ENCODE peak calls at places on chromosomes 12 and 14, in seven cellular contexts. T is fibroblast of pulmonary artery, U is Caco-2, J is heart right ventricle, N is cardiac fibroblast, V is ovary, A is MM.1S. R is an unnamed sample.

GRCh38 chr12:106171117-106171750 is 32.5 kb upstream of the NUAK1 start:
- DNase-seq in T (no peak), U (no peak), J (no peak), N (no peak), V (no peak), A (peak; percentile 37), R (no peak)

GRCh38 chr12:75556306-75556899 is 45.0 kb upstream of the KRR1 start:
- DNase-seq in T (peak; percentile 6), U (no peak), J (no peak), N (no peak), V (no peak), A (no peak), R (peak; percentile 70)

GRCh38 chr12:54051916-54052744 is 1.5 kb upstream of the HOXC4 start:
- DNase-seq in T (no peak), U (no peak), J (no peak), N (no peak), V (no peak), A (no peak), R (no peak)

GRCh38 chr14:95895720-95896119 is 19.1 kb downstream of the TUNAR start:
- DNase-seq in T (no peak), U (peak; percentile 43), J (no peak), N (no peak), V (no peak), A (peak; percentile 46), R (no peak)

GRCh38 chr14:20803221-20803620 is 577 bp upstream of the RNASE1 start:
- DNase-seq in T (no peak), U (no peak), J (no peak), N (no peak), V (peak; percentile 34), A (no peak), R (no peak)

GRCh38 chr14:92946847-92947545 is 24.0 kb downstream of the CHGA start:
- DNase-seq in T (no peak), U (no peak), J (no peak), N (no peak), V (no peak), A (no peak), R (no peak)

GRCh38 chr12:45599196-45599595 is 130.3 kb upstream of the ARID2 start:
- DNase-seq in T (no peak), U (no peak), J (no peak), N (no peak), V (no peak), A (no peak), R (no peak)

GRCh38 chr14:96586921-96587822 is 85.0 kb downstream of the PAPOLA start:
- DNase-seq in T (no peak), U (no peak), J (no peak), N (no peak), V (no peak), A (no peak), R (no peak)

GRCh38 chr14:64692597-64693350 is 11.4 kb upstream of the PLEKHG3 start:
- DNase-seq in T (no peak), U (no peak), J (no peak), N (no peak), V (no peak), A (no peak), R (no peak)

GRCh38 chr12:48996794-48997718 is 2.1 kb downstream of the DDN start:
- DNase-seq in T (peak; percentile 68), U (peak; percentile 76), J (peak; percentile 78), N (peak; percentile 75), V (peak; percentile 57), A (peak; percentile 59), R (peak; percentile 79)

GRCh38 chr14:58639842-58640484 is 2.2 kb downstream of the DACT1 start:
- DNase-seq in T (peak; percentile 92), U (peak; percentile 36), J (no peak), N (peak; percentile 94), V (peak; percentile 46), A (no peak), R (peak; percentile 93)

GRCh38 chr12:507261-507853 is 47.6 kb downstream of the B4GALNT3 start:
- DNase-seq in T (no peak), U (no peak), J (no peak), N (no peak), V (no peak), A (no peak), R (no peak)

GRCh38 chr14:50831704-50832130 is 755 bp upstream of the NIN start:
- DNase-seq in T (no peak), U (no peak), J (no peak), N (no peak), V (no peak), A (no peak), R (no peak)

GRCh38 chr12:92574911-92575570 is 127.7 kb upstream of the PLEKHG7 start:
- DNase-seq in T (no peak), U (peak; percentile 39), J (no peak), N (no peak), V (no peak), A (no peak), R (no peak)

GRCh38 chr14:72876710-72877063 is 17.2 kb downstream of the DPF3 start:
- DNase-seq in T (no peak), U (no peak), J (no peak), N (no peak), V (no peak), A (no peak), R (no peak)

GRCh38 chr12:68067762-68068376 is 78.6 kb downstream of the IFNG-AS1 start:
- DNase-seq in T (peak; percentile 1), U (no peak), J (no peak), N (peak; percentile 14), V (no peak), A (no peak), R (peak; percentile 15)

GRCh38 chr14:67514650-67515385 is 18.3 kb upstream of the PLEKHH1 start:
- DNase-seq in T (peak; percentile 17), U (no peak), J (peak; percentile 33), N (peak; percentile 21), V (peak; percentile 42), A (peak; percentile 32), R (peak; percentile 45)

GRCh38 chr12:9334026-9334692 is 126.0 kb upstream of the PZP start:
- DNase-seq in T (no peak), U (no peak), J (no peak), N (no peak), V (no peak), A (no peak), R (no peak)

GRCh38 chr14:59018978-59019377 is 169.5 kb upstream of the DAAM1 start:
- DNase-seq in T (peak; percentile 18), U (no peak), J (no peak), N (no peak), V (no peak), A (no peak), R (peak; percentile 53)

GRCh38 chr12:24600996-24601395 is 347.9 kb downstream of the BCAT1 start:
- DNase-seq in T (peak; percentile 72), U (no peak), J (no peak), N (peak; percentile 92), V (no peak), A (no peak), R (peak; percentile 70)

GRCh38 chr14:101726954-101727302 is 34.6 kb upstream of the PPP2R5C start:
- DNase-seq in T (no peak), U (no peak), J (no peak), N (no peak), V (no peak), A (no peak), R (no peak)

GRCh38 chr14:68760771-68761170 is 32.1 kb downstream of the ZFP36L1 start:
- DNase-seq in T (no peak), U (no peak), J (no peak), N (no peak), V (no peak), A (no peak), R (no peak)

GRCh38 chr14:68759912-68760311 is 33.0 kb downstream of the ZFP36L1 start:
- DNase-seq in T (no peak), U (no peak), J (no peak), N (no peak), V (no peak), A (no peak), R (no peak)

GRCh38 chr14:68766299-68767247 is 26.3 kb downstream of the ZFP36L1 start:
- DNase-seq in T (no peak), U (no peak), J (no peak), N (no peak), V (no peak), A (no peak), R (no peak)

GRCh38 chr14:68761391-68761790 is 31.5 kb downstream of the ZFP36L1 start:
- DNase-seq in T (no peak), U (no peak), J (no peak), N (no peak), V (no peak), A (no peak), R (no peak)

GRCh38 chr14:68762944-68763831 is 29.7 kb downstream of the ZFP36L1 start:
- DNase-seq in T (peak; percentile 87), U (peak; percentile 88), J (peak; percentile 80), N (peak; percentile 39), V (peak; percentile 95), A (no peak), R (peak; percentile 35)
- H3K4me3 ChIP-seq in T (no peak overlapping the region), U (no peak overlapping the region), J (no peak overlapping the region), N (no peak overlapping the region), V (no peak overlapping the region), A (no peak overlapping the region), R (no peak overlapping the region)

GRCh38 chr12:65845751-65846537 is 21.7 kb downstream of the HMGA2 start:
- DNase-seq in T (no peak), U (peak; percentile 38), J (no peak), N (no peak), V (no peak), A (no peak), R (no peak)
- TF ChIP-seq CTCF in T (no peak), U (no peak), J (no peak), N (no peak), V (no peak), A (no peak), R (no peak)

DNA sequence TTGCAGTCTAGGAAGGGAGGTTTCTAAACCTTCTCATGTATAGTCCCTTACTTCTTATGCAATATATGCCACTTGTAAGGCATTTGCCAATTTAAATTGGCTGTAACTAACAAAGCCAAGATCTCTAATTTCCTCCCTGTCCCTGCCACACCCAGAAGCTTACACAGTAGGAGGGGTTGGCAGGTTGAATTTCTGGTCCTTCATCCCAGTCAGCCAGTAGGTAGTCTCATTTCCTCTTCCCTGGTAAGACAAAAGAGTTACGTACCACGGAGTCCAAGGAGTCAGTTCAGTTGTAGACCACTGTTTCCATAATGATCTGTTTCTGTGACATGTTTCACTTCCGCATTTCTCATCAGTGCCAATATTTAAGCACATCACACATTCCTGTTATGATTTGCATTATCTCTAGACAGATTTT is 47.0 kb upstream of the PLBD1 start:
- DNase-seq in T (no peak), U (no peak), J (no peak), N (no peak), V (no peak), A (peak; percentile 33), R (no peak)
- H3K4me3 ChIP-seq in T (no peak overlapping the region), U (no peak overlapping the region), J (no peak overlapping the region), N (no peak overlapping the region), V (no peak overlapping the region), A (no peak overlapping the region), R (no peak overlapping the region)

DNA sequence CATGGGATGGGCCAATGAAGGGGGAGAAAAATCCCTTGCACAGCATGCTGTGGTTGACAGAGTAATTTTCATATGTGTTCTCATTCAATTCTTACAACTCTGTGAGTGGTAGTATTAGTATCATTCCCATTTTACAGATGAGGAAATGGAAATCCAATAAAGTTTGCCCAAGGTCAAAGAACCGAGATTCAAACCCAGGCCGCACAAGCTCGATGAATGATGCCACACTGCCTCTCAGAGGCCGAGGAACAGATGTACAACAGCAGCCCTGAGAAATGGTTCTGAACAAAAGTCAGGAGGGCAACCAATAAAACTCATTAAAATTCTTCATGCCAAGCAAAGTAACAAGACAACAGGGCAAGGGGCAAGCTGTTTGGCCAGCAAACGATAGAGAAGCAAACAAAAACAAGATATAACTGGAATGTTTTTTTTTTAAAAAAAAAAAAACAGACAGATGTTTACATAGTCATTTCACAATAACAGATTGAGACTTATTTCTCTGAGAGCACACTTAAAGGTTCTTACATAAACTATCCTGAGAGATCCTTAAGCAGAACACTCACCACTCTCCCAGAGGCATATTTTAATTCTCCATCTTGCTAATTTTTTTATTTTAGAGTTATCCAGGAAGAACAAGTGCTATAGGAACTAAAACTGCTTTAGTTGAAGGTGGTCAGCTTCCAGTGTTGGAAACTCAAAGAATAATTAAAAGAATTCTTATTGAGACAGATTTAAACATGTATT is 85.8 kb downstream of the EXOC5 start:
- DNase-seq in T (peak; percentile 18), U (peak; percentile 35), J (no peak), N (peak; percentile 26), V (peak; percentile 43), A (no peak), R (peak; percentile 39)
- TF ChIP-seq CTCF in T (peak; percentile 40), U (peak; percentile 29), J (no peak), N (peak; percentile 34), V (no peak), A (peak; percentile 46), R (peak; percentile 61)